ENCODE peak calls at places on chromosomes 13 and 19, in eight cellular contexts. Y is CD4-positive, alpha-beta T cell; U is GM13976; J is MCF 10A; H is stomach; K is cardiac fibroblast; P is endothelial cell; B is nephron progenitor cell. I is an unnamed sample.

GRCh38 chr19:812819-813358 is 8.9 kb downstream of the PLPPR3 start:
- DNase-seq in Y (no peak), P (no peak), K (no peak), H (no peak), J (no peak), U (no peak), B (no peak), I (no peak)

GRCh38 chr13:36915891-36916640 is 4.0 kb downstream of the SMAD9 start:
- DNase-seq in J (no peak), Y (no peak), H (no peak), P (no peak), B (no peak), K (no peak), U (no peak), I (no peak)

GRCh38 chr13:73995752-73996151 is 138.5 kb downstream of the KLF12 start:
- DNase-seq in J (no peak), Y (no peak), U (no peak), H (no peak), P (no peak), B (no peak), K (no peak), I (no peak)

GRCh38 chr13:21216332-21216731 is 39.9 kb downstream of the MRPL57 start:
- DNase-seq in U (no peak), P (no peak), K (no peak), Y (no peak), J (no peak), B (no peak), H (no peak), I (no peak)

GRCh38 chr19:43798546-43799409 is 3.5 kb downstream of the LYPD5 start:
- DNase-seq in B (peak; percentile 46), P (no peak), Y (peak; percentile 38), U (peak; percentile 57), K (peak; percentile 16), J (peak; percentile 89), H (peak; percentile 62), I (peak; percentile 28)

GRCh38 chr19:8397746-8398721 is 7.9 kb downstream of the RAB11B start:
- DNase-seq in P (no peak), K (no peak), H (no peak), U (no peak), J (no peak), Y (no peak), B (peak; percentile 58), I (no peak)

GRCh38 chr19:36163813-36164212 is 11.6 kb upstream of the COX7A1 start:
- DNase-seq in H (no peak), P (no peak), J (no peak), U (no peak), K (no peak), B (no peak), Y (no peak), I (no peak)

GRCh38 chr13:31094331-31095015 is 67.2 kb downstream of the HSPH1 start:
- DNase-seq in P (no peak), J (no peak), Y (no peak), U (no peak), B (no peak), H (no peak), K (no peak), I (no peak)

GRCh38 chr19:23404676-23405075 is 9.4 kb upstream of the ZNF91 start:
- DNase-seq in K (no peak), B (no peak), J (no peak), H (no peak), U (no peak), Y (no peak), P (no peak), I (no peak)

GRCh38 chr19:31905980-31906948 is 439.1 kb upstream of the ZNF507 start:
- DNase-seq in H (no peak), K (peak; percentile 5), Y (no peak), P (no peak), B (no peak), J (no peak), U (no peak), I (no peak)

GRCh38 chr19:48999481-49000325 is 6.0 kb downstream of the RUVBL2 start:
- DNase-seq in U (peak; percentile 72), B (peak; percentile 80), J (peak; percentile 69), K (peak; percentile 81), H (peak; percentile 65), Y (peak; percentile 65), P (peak; percentile 83), I (peak; percentile 49)

GRCh38 chr13:113448885-113449692 is 4.2 kb downstream of the ADPRHL1 start:
- DNase-seq in P (no peak), H (peak; percentile 86), Y (peak; percentile 32), J (peak; percentile 95), B (no peak), U (no peak), K (peak; percentile 36), I (no peak)

GRCh38 chr13:80979035-80979641 is 638.2 kb upstream of the SPRY2 start:
- DNase-seq in P (peak; percentile 45), H (peak; percentile 28), J (peak; percentile 65), B (peak; percentile 39), U (peak; percentile 63), K (peak; percentile 85), Y (no peak), I (no peak)

GRCh38 chr13:98272549-98272948 is 95.5 kb upstream of the RNF113B start:
- DNase-seq in J (no peak), K (no peak), H (no peak), B (peak; percentile 15), Y (no peak), P (no peak), U (no peak), I (no peak)

GRCh38 chr19:14494451-14494850 is 1.5 kb downstream of the GIPC1 start:
- DNase-seq in J (no peak), H (no peak), K (no peak), U (peak; percentile 31), B (no peak), Y (no peak), P (no peak), I (no peak)

DNA sequence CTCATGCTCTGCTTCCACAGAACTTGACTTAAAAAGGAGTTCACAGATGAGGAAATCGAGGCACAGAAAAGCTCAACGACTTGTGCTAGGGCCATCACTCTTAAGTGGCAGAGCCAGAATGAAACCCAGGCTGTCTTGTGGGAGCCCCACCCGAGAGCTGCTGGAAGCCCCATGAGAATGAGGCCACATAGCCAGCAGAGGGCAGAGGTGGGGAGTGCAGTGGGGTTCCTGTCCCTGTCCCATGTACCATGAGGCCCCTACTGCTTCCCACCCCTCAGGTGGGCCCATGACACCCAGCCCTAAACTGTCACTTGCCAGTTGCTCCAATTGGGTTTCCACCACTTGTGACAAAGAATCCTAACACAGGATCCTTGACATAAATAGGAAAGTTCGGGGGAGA is 175.9 kb downstream of the IRS2 start:
- DNase-seq in H (peak; percentile 48), J (peak; percentile 48), K (peak; percentile 12), U (peak; percentile 7), Y (peak; percentile 34), P (peak; percentile 7), B (peak; percentile 7), I (no peak)
- TF ChIP-seq CTCF in H (no peak), J (peak; percentile 21), K (peak; percentile 37), U (peak; percentile 14), Y (peak; percentile 45), P (no peak), B (no peak), I (peak; percentile 24)

DNA sequence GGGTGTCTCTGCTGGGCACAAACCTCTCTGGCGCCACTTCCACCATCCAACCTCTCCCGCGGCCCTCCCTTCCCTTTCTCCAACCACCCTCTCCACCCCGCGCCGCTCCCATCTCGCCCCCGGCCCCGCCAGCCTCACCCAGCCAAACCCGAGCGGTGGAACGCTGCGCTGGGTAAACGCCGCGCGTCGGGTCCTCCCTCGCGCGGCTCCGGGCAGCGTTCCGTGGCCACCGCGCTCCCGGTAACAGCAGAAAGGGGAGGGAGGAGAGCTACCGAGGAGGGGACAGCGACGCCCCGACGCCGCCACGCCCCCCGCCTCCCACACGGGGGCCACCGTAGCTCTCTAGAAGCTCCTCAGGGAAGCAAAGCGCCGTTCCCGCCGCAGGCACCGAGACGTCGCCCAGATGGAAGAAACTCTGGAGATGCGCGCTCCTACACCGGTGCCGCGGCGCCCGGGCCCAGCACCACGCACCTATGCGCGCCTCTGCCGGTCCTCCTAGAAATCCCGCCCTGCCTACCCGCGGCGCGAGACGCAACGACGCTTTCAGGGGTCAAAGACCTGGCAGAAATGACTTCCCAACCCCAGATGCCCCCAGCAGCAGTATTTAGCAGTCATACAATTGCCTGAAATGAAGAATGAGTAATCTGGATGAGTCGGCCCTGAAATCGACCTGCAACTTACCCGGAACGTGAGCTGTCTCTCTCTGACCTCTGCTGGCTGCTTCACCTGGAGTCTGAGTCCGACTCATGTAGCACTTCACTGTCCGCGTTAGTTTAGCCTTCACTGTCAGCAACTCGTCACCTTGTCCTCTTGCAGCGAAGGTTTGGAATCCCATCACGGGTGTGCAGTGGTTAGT is at the start of gene RUBCNL:
- DNase-seq in J (peak; percentile 68), Y (no peak), U (peak; percentile 87), B (peak; percentile 82), K (no peak), P (peak; percentile 17), H (no peak), I (peak; percentile 24)
- TF ChIP-seq CTCF in J (no peak), Y (no peak), U (peak; percentile 31), B (no peak), K (no peak), P (no peak), H (no peak), I (no peak)

GRCh38 chr19:18322318-18322758 is 538 bp downstream of the LSM4 start:
- DNase-seq in U (peak; percentile 60), J (peak; percentile 57), B (peak; percentile 57), K (peak; percentile 69), H (peak; percentile 55), P (peak; percentile 59), Y (no peak), I (no peak)

GRCh38 chr19:18320865-18321728 is 1.8 kb downstream of the LSM4 start:
- DNase-seq in Y (no peak), H (peak; percentile 62), J (no peak), U (no peak), K (no peak), B (no peak), P (peak; percentile 58), I (no peak)

GRCh38 chr19:18321729-18322091 is 1.2 kb downstream of the LSM4 start:
- DNase-seq in B (no peak), P (no peak), K (no peak), H (no peak), Y (no peak), J (no peak), U (no peak), I (no peak)

GRCh38 chr19:18319591-18320135 is 3.2 kb downstream of the LSM4 start:
- DNase-seq in J (no peak), H (peak; percentile 77), B (no peak), Y (no peak), U (no peak), K (no peak), P (no peak), I (no peak)

GRCh38 chr19:18322759-18323460 is at the start of gene LSM4:
- DNase-seq in H (peak; percentile 100), U (peak; percentile 99), B (peak; percentile 99), K (peak; percentile 97), Y (peak; percentile 99), J (peak; percentile 99), P (peak; percentile 99), I (peak; percentile 99)
- TF ChIP-seq CTCF in H (no peak), U (peak; percentile 47), B (no peak), K (no peak), Y (peak; percentile 73), J (peak; percentile 38), P (no peak), I (peak; percentile 43)

DNA sequence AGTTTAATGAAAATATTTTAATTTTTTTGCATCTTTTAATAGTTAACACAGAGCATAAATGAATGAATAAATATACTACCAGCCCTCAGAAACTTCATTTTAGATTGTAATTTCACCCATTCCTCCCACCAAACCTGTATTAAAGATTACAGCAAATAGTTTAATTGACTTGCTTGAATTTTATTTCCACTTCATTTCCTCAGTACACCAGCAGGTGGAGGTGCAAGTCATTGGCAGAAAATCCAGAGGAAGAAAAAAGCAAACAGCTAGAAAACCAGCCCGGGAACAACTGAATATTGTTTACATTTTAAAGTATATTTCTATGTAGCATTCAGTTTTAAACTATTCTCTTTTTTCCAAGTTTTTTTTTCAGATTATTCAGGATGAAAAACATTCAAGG is 177.8 kb downstream of the OLFM4 start:
- DNase-seq in Y (no peak), K (no peak), P (no peak), U (no peak), H (no peak), B (no peak), J (peak; percentile 32), I (no peak)
- TF ChIP-seq CTCF in Y (no peak), K (peak; percentile 23), P (peak; percentile 81), U (no peak), H (peak; percentile 34), B (peak; percentile 70), J (peak; percentile 43), I (peak; percentile 69)